ENCODE peak calls at places on chromosomes 16 and 17, in four cellular contexts. One of them, this sample, is unnamed.

GRCh38 chr17:7438050-7438614 is 1.2 kb upstream of the FGF11 start:
- DNase-seq in uterus: peak; percentile 54
- DNase-seq in AG09309: no peak
- DNase-seq in AG04449: no peak
- DNase-seq in this sample: no peak

GRCh38 chr17:37673386-37673785 is 30.1 kb upstream of the DDX52 start:
- DNase-seq in AG04449: no peak
- DNase-seq in uterus: no peak
- DNase-seq in AG09309: no peak
- DNase-seq in this sample: no peak

GRCh38 chr17:3896108-3897099 is 3.6 kb upstream of the CAMKK1 start:
- DNase-seq in AG09309: no peak
- DNase-seq in AG04449: no peak
- DNase-seq in uterus: no peak
- DNase-seq in this sample: no peak

GRCh38 chr17:81666092-81666341 is 388 bp downstream of the OXLD1 start:
- DNase-seq in uterus: no peak
- DNase-seq in AG09309: no peak
- DNase-seq in AG04449: no peak
- DNase-seq in this sample: no peak

GRCh38 chr16:17566075-17566474 is 95.3 kb upstream of the XYLT1 start:
- DNase-seq in AG04449: no peak
- DNase-seq in uterus: no peak
- DNase-seq in AG09309: no peak
- DNase-seq in this sample: no peak

GRCh38 chr16:1347286-1347855 is 4.3 kb downstream of the TSR3 start:
- DNase-seq in AG09309: no peak
- DNase-seq in uterus: no peak
- DNase-seq in AG04449: no peak
- DNase-seq in this sample: no peak

GRCh38 chr17:68207651-68208253 is 40.1 kb upstream of the AMZ2 start:
- DNase-seq in AG09309: no peak
- DNase-seq in AG04449: no peak
- DNase-seq in uterus: no peak
- DNase-seq in this sample: no peak

GRCh38 chr17:8398980-8399379 is 1.4 kb upstream of the RNF222 start:
- DNase-seq in AG09309: no peak
- DNase-seq in AG04449: no peak
- DNase-seq in uterus: no peak
- DNase-seq in this sample: no peak

GRCh38 chr17:43324205-43324893 is 74.4 kb upstream of the ARL4D start:
- DNase-seq in uterus: no peak
- DNase-seq in AG09309: no peak
- DNase-seq in AG04449: no peak
- DNase-seq in this sample: no peak

GRCh38 chr16:81035975-81036750 is 521 bp downstream of the ATMIN start:
- DNase-seq in AG04449: no peak
- DNase-seq in uterus: no peak
- DNase-seq in AG09309: no peak
- DNase-seq in this sample: peak; percentile 36

GRCh38 chr17:42249681-42250446 is 26.3 kb downstream of the STAT5B start:
- DNase-seq in AG09309: no peak
- DNase-seq in AG04449: no peak
- DNase-seq in uterus: no peak
- DNase-seq in this sample: no peak

GRCh38 chr16:48235556-48236136 is 8.5 kb upstream of the LONP2 start:
- DNase-seq in uterus: no peak
- DNase-seq in AG04449: no peak
- DNase-seq in AG09309: no peak
- DNase-seq in this sample: no peak

GRCh38 chr17:81822312-81822637 is 10.8 kb downstream of the MCRIP1 start:
- DNase-seq in AG09309: no peak
- DNase-seq in uterus: no peak
- DNase-seq in AG04449: no peak
- DNase-seq in this sample: no peak

GRCh38 chr17:50563095-50563511 is 2.6 kb downstream of the CACNA1G start:
- DNase-seq in AG04449: no peak
- DNase-seq in AG09309: no peak
- DNase-seq in uterus: no peak
- DNase-seq in this sample: no peak

GRCh38 chr17:50562266-50563094 is 2.0 kb downstream of the CACNA1G start:
- DNase-seq in AG04449: no peak
- DNase-seq in AG09309: no peak
- DNase-seq in uterus: no peak
- DNase-seq in this sample: no peak

GRCh38 chr17:50564916-50565315 is 4.4 kb downstream of the CACNA1G start:
- DNase-seq in AG09309: peak; percentile 62
- DNase-seq in AG04449: no peak
- DNase-seq in uterus: peak; percentile 89
- DNase-seq in this sample: peak; percentile 75

GRCh38 chr17:50568659-50569058 is 8.1 kb downstream of the CACNA1G start:
- DNase-seq in AG04449: no peak
- DNase-seq in uterus: no peak
- DNase-seq in AG09309: no peak
- DNase-seq in this sample: no peak

DNA sequence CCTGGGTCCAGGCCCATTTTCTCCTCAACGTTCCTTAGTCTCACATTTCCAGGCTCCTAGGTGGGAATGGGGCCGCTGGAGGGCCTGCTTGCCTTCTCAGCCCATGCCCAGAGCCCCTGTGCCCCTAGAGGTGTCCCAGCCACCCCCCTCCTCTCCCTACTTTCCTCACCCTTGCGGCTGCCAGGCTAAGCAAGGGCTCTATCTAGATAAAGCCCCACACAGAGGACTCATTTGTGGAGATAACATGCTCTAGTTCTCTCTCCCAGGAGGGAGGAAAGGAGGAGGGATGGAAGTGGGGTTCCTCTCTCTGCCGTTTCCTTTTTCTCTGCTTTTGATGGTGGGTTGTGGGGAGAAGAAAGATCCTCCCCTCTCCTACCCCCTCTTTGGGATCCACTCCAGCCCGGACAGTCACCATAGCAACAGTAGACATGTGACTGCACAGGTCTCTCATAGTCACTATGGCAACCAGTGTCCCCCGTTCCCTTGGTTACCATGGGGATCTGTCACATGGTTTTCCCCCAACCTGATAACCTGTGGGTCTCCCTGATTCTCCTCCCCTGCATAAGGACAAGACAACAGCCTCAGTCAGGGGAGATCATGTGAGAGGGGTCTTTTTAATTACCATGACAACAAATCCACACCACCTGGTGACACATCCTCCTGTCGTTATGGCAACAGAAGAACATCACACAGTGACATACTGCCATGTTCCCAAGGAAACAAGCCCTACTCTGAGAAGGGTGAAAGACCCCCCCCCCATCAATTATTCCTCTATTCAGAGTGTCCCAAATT is 5.2 kb downstream of the CACNA1G start:
- DNase-seq in uterus: no peak
- DNase-seq in AG09309: no peak
- DNase-seq in AG04449: no peak
- DNase-seq in this sample: peak; percentile 38
- H3K4me3 ChIP-seq in uterus: no peak overlapping the region
- H3K4me3 ChIP-seq in AG09309: no peak overlapping the region
- H3K4me3 ChIP-seq in AG04449: no peak overlapping the region
- H3K4me3 ChIP-seq in this sample: no peak overlapping the region

GRCh38 chr16:88701541-88702363 is 4.5 kb downstream of the RNF166 start:
- DNase-seq in AG09309: no peak
- DNase-seq in uterus: no peak
- DNase-seq in AG04449: no peak
- DNase-seq in this sample: no peak

GRCh38 chr16:88700636-88701482 is 5.3 kb downstream of the RNF166 start:
- DNase-seq in AG04449: peak; percentile 29
- DNase-seq in AG09309: no peak
- DNase-seq in uterus: peak; percentile 62
- DNase-seq in this sample: peak; percentile 89

GRCh38 chr16:88703486-88704309 is 2.5 kb downstream of the RNF166 start:
- DNase-seq in AG09309: no peak
- DNase-seq in AG04449: no peak
- DNase-seq in uterus: no peak
- DNase-seq in this sample: no peak

GRCh38 chr16:88700322-88700635 is 5.9 kb downstream of the RNF166 start:
- DNase-seq in uterus: no peak
- DNase-seq in AG04449: no peak
- DNase-seq in AG09309: no peak
- DNase-seq in this sample: no peak

DNA sequence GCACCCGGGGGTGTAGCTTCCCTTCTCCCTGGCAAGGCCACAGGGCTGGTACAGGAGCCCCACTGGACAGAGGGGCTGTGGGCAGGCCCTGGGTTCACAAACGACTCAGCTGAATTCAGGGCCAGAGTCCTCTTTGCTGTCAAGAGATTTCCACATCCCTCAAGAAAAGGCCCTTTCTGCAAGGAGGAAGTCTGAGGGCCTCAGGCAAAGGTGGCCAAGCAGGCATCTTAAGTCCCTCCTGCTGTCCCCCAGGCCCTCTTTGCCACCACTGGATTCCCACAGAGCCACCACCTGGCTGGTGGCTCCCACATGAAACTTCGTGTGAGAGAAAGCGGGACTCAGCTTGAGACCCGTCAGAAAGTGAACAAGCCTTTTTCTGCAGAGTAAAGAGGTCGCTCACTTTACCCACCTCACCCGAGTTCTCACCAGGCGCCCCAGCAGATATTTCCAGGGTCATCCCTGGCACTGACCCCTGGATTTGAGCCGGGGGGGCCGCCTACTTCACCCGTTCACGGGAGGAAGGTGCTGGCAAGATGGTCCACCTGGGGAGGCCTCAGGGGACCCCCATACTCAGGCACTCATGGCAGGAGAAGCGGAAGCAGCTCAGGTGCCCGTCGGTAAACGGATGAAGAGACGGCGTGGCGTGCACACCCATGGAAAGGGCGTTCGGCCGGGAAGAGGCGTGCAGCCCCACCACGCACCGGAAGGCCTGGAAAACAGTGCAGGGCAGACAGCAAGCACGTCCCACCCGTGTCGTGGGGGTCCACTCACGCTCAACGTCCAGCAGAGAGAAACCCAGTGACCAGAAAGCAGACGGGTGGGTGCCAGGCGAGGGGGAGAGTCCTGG is 3.6 kb downstream of the RNF166 start:
- DNase-seq in uterus: no peak
- DNase-seq in AG04449: no peak
- DNase-seq in AG09309: no peak
- DNase-seq in this sample: no peak
- H3K4me3 ChIP-seq in uterus: no peak overlapping the region
- H3K4me3 ChIP-seq in AG04449: no peak overlapping the region
- H3K4me3 ChIP-seq in AG09309: no peak overlapping the region
- H3K4me3 ChIP-seq in this sample: no peak overlapping the region

GRCh38 chr16:88535181-88535856 is 34.9 kb upstream of the ZC3H18 start:
- DNase-seq in AG04449: no peak
- DNase-seq in AG09309: no peak
- DNase-seq in uterus: no peak
- DNase-seq in this sample: no peak
- H3K4me3 ChIP-seq in AG04449: peak overlapping the region; percentile 67
- H3K4me3 ChIP-seq in AG09309: peak overlapping the region; percentile 49
- H3K4me3 ChIP-seq in uterus: peak overlapping the region; percentile 36
- H3K4me3 ChIP-seq in this sample: peak overlapping the region; percentile 59

GRCh38 chr17:76697702-76698465 is 12.9 kb downstream of the MXRA7 start:
- DNase-seq in AG04449: no peak
- DNase-seq in AG09309: no peak
- DNase-seq in uterus: peak; percentile 43
- DNase-seq in this sample: peak; percentile 67
- H3K4me3 ChIP-seq in AG04449: no peak overlapping the region
- H3K4me3 ChIP-seq in AG09309: no peak overlapping the region
- H3K4me3 ChIP-seq in uterus: no peak overlapping the region
- H3K4me3 ChIP-seq in this sample: no peak overlapping the region

GRCh38 chr16:57184113-57184512 is 1.7 kb downstream of the PSME3IP1 start:
- DNase-seq in AG09309: no peak
- DNase-seq in uterus: no peak
- DNase-seq in AG04449: no peak
- DNase-seq in this sample: no peak
- H3K4me3 ChIP-seq in AG09309: no peak overlapping the region
- H3K4me3 ChIP-seq in uterus: no peak overlapping the region
- H3K4me3 ChIP-seq in AG04449: no peak overlapping the region
- H3K4me3 ChIP-seq in this sample: no peak overlapping the region

GRCh38 chr16:87973721-87974120 is 22.5 kb downstream of the BANP start:
- DNase-seq in uterus: no peak
- DNase-seq in AG09309: no peak
- DNase-seq in AG04449: no peak
- DNase-seq in this sample: no peak
- H3K4me3 ChIP-seq in uterus: no peak overlapping the region
- H3K4me3 ChIP-seq in AG09309: no peak overlapping the region
- H3K4me3 ChIP-seq in AG04449: no peak overlapping the region
- H3K4me3 ChIP-seq in this sample: no peak overlapping the region

DNA sequence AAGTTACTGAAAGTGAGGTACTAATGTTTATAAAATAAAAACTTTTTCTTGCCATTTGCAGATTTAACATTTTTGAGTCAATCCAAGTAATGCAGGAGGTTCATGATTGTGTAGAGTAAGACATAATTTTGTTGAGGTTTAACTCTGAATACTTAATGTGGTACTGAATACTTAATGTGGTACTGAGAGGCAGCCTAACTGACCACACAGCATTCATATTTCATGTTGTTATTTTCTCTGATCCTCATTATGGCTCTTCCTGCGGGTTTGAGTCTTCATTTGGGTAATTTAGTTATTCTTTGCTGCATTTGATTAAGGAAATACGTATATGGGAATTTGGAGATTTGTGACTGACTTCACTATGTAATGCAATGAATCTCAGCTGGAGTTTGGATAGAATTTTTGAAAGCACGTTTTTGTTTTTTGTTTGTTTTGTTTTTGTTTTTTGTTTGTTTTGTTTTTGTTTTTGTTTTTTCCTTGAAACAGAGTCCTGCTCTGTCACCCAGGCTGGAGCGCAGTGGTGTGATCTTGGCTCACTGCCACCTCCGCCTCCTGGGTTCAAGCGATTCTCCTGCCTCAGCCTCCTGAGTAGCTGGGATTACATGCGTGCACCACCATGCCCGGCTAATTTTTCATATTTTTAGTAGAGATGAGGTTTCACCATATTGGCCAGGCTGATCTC is 3.8 kb downstream of the SF3B3 start:
- DNase-seq in uterus: no peak
- DNase-seq in AG04449: no peak
- DNase-seq in AG09309: no peak
- DNase-seq in this sample: no peak
- H3K4me3 ChIP-seq in uterus: no peak overlapping the region
- H3K4me3 ChIP-seq in AG04449: no peak overlapping the region
- H3K4me3 ChIP-seq in AG09309: no peak overlapping the region
- H3K4me3 ChIP-seq in this sample: no peak overlapping the region

DNA sequence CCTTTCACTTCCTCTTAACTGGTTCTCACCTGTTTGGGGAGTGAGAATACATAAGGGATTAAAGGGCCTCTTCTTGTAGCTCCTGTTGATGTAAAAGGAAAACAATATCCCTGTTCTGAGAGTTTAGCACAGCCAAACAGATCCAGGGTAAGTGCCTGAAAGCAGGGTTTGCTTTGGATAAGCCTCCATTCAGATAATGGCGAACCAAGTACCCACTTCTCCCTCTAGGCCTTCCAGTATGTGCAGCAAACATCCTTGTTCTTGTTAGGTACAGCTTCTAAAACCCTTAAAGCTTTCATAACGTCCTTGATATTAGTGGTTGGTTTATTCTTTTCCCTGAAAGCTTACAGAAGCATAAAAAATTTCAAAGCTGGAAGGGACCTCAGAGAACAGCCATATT is 130.6 kb upstream of the DNAH9 start:
- DNase-seq in AG09309: no peak
- DNase-seq in AG04449: no peak
- DNase-seq in uterus: no peak
- DNase-seq in this sample: no peak
- H3K4me3 ChIP-seq in AG09309: no peak overlapping the region
- H3K4me3 ChIP-seq in AG04449: no peak overlapping the region
- H3K4me3 ChIP-seq in uterus: no peak overlapping the region
- H3K4me3 ChIP-seq in this sample: no peak overlapping the region